ENCODE peak calls at places on chromosome 7, in seven cellular contexts. M, Y, R, G, Z, X and W are unnamed samples.

GRCh38 chr7:150978136-150978789 is at the start of gene KCNH2:
- DNase-seq in R (peak; percentile 92), G (peak; percentile 87), Y (no peak), Z (no peak), X (peak; percentile 72), M (no peak), W (no peak)

GRCh38 chr7:44325811-44326241 is 432 bp upstream of the CAMK2B start:
- DNase-seq in Y (no peak), R (peak; percentile 65), X (no peak), Z (no peak), M (no peak), G (no peak), W (no peak)

GRCh38 chr7:128427289-128427891 is 17.6 kb upstream of the IMPDH1 start:
- DNase-seq in R (peak; percentile 65), M (peak; percentile 42), G (peak; percentile 50), Y (no peak), Z (peak; percentile 69), X (no peak), W (no peak)

GRCh38 chr7:116991233-116991632 is 37.9 kb downstream of the ST7 start:
- DNase-seq in R (no peak), Z (no peak), Y (no peak), M (no peak), G (no peak), X (no peak), W (no peak)

GRCh38 chr7:36749282-36749960 is 25.1 kb upstream of the AOAH start:
- DNase-seq in Y (no peak), X (no peak), G (no peak), R (no peak), M (no peak), Z (peak; percentile 42), W (peak; percentile 41)

GRCh38 chr7:80604436-80604835 is 34.0 kb upstream of the CD36 start:
- DNase-seq in Y (no peak), M (no peak), Z (no peak), R (no peak), G (no peak), X (no peak), W (no peak)

GRCh38 chr7:79529214-79529895 is 75.9 kb upstream of the MAGI2 start:
- DNase-seq in Z (no peak), Y (no peak), M (no peak), X (no peak), R (no peak), G (no peak), W (no peak)

GRCh38 chr7:46764100-46764941 is 817.6 kb downstream of the TNS3 start:
- DNase-seq in X (no peak), Y (no peak), R (no peak), M (no peak), Z (peak; percentile 98), G (no peak), W (peak; percentile 98)

GRCh38 chr7:12066561-12066960 is 144.5 kb upstream of the TMEM106B start:
- DNase-seq in G (no peak), Y (no peak), R (no peak), M (no peak), Z (peak; percentile 6), X (no peak), W (no peak)

GRCh38 chr7:158317238-158318205 is 270.1 kb downstream of the PTPRN2 start:
- DNase-seq in Z (no peak), M (no peak), X (no peak), Y (no peak), R (no peak), G (peak; percentile 55), W (no peak)

GRCh38 chr7:37208528-37208927 is 240.1 kb downstream of the ELMO1 start:
- DNase-seq in Z (peak; percentile 93), G (peak; percentile 83), M (peak; percentile 15), X (peak; percentile 44), R (peak; percentile 71), Y (peak; percentile 56), W (peak; percentile 80)

GRCh38 chr7:96728139-96728538 is 18.5 kb upstream of the SEM1 start:
- DNase-seq in Y (no peak), G (no peak), R (no peak), Z (no peak), X (no peak), M (no peak), W (no peak)

GRCh38 chr7:81029523-81029922 is 110.7 kb upstream of the SEMA3C start:
- DNase-seq in Y (no peak), M (no peak), R (no peak), G (no peak), Z (no peak), X (no peak), W (no peak)

GRCh38 chr7:127034171-127034806 is 218.5 kb downstream of the GRM8 start:
- DNase-seq in Z (no peak), Y (no peak), X (no peak), M (no peak), R (no peak), G (no peak), W (no peak)

GRCh38 chr7:94664023-94664422 is 8.1 kb upstream of the SGCE start:
- DNase-seq in X (no peak), R (no peak), Z (no peak), M (no peak), Y (no peak), G (peak; percentile 24), W (no peak)

GRCh38 chr7:85115006-85115405 is 71.8 kb downstream of the SEMA3D start:
- DNase-seq in R (no peak), G (no peak), Y (no peak), Z (no peak), X (no peak), M (no peak), W (no peak)

GRCh38 chr7:71137479-71137878 is 5.5 kb downstream of the GALNT17 start:
- DNase-seq in M (no peak), Y (no peak), X (no peak), G (no peak), R (no peak), Z (no peak), W (no peak)

GRCh38 chr7:71133232-71133622 is 1.3 kb downstream of the GALNT17 start:
- DNase-seq in G (no peak), X (no peak), R (no peak), Y (no peak), M (no peak), Z (no peak), W (no peak)

GRCh38 chr7:71132521-71133231 is 732 bp downstream of the GALNT17 start:
- DNase-seq in R (peak; percentile 45), G (no peak), M (no peak), X (peak; percentile 18), Y (no peak), Z (peak; percentile 7), W (no peak)

GRCh38 chr7:71131753-71132520 is at the start of gene GALNT17:
- DNase-seq in X (peak; percentile 20), Z (no peak), Y (no peak), R (peak; percentile 39), M (no peak), G (peak; percentile 49), W (no peak)

GRCh38 chr7:71135663-71136062 is 3.7 kb downstream of the GALNT17 start:
- DNase-seq in Y (peak; percentile 42), M (no peak), R (no peak), G (no peak), Z (no peak), X (no peak), W (no peak)
- H3K4me3 ChIP-seq in Y (no peak overlapping the region), M (no peak overlapping the region), R (no peak overlapping the region), G (no peak overlapping the region), Z (no peak overlapping the region), X (peak overlapping the region; percentile 9), W (no peak overlapping the region)

GRCh38 chr7:121479466-121479865 is 83.4 kb upstream of the FAM3C start:
- DNase-seq in Y (no peak), X (no peak), Z (no peak), G (no peak), R (no peak), M (no peak), W (no peak)
- H3K4me3 ChIP-seq in Y (no peak overlapping the region), X (no peak overlapping the region), Z (no peak overlapping the region), G (no peak overlapping the region), R (no peak overlapping the region), M (no peak overlapping the region), W (no peak overlapping the region)

GRCh38 chr7:105215821-105216220 is 172.9 kb downstream of the SRPK2 start:
- DNase-seq in M (no peak), Y (no peak), Z (no peak), R (no peak), G (no peak), X (no peak), W (no peak)

GRCh38 chr7:105218215-105218614 is 170.5 kb downstream of the SRPK2 start:
- DNase-seq in G (no peak), X (no peak), Z (no peak), Y (no peak), R (no peak), M (no peak), W (no peak)

GRCh38 chr7:105219771-105220160 is 169.0 kb downstream of the SRPK2 start:
- DNase-seq in Z (peak; percentile 79), G (no peak), M (no peak), X (no peak), R (no peak), Y (no peak), W (no peak)

GRCh38 chr7:105216786-105217185 is 171.9 kb downstream of the SRPK2 start:
- DNase-seq in X (no peak), R (no peak), M (no peak), Z (no peak), Y (no peak), G (no peak), W (no peak)

DNA sequence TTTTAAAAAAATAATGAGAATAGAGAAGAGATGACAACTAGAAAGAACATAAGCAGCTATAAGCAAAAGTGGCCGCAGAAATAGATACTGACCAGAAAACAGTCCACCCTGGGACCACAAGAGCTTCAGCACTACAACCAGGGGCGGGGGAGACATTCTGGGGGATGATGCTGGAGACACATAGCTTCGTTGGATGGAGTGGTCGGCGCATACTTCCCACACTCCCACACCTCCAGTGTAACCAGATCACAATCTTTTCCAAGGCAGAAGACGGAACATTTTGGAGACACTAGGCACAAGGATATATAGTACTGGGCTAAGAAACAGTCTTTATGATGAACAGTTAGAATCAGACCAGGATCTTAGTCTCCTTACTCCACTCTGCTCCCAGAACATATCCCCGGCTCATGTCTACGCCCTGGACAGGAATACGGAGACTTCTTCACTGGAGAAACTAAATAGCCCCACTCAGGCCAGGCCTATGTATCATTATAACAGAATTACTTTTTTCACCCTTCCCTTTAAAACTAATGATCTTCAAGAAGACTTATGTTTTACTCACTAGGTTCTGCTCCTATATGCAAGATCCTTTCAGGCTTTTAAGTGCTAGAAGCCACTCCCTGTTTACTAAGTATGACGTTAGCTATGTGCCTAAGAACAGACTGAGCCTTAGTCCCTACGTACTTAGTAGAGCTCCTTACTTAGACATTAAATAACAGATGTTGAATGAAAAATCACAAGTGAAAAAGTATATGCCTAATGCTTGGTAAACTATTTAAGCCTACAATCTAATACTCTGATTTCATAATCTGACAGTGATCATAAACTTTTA is 169.6 kb downstream of the SRPK2 start:
- DNase-seq in G (no peak), Y (no peak), X (no peak), M (no peak), Z (peak; percentile 71), R (no peak), W (no peak)
- H3K4me3 ChIP-seq in G (no peak overlapping the region), Y (no peak overlapping the region), X (no peak overlapping the region), M (no peak overlapping the region), Z (no peak overlapping the region), R (no peak overlapping the region), W (no peak overlapping the region)

DNA sequence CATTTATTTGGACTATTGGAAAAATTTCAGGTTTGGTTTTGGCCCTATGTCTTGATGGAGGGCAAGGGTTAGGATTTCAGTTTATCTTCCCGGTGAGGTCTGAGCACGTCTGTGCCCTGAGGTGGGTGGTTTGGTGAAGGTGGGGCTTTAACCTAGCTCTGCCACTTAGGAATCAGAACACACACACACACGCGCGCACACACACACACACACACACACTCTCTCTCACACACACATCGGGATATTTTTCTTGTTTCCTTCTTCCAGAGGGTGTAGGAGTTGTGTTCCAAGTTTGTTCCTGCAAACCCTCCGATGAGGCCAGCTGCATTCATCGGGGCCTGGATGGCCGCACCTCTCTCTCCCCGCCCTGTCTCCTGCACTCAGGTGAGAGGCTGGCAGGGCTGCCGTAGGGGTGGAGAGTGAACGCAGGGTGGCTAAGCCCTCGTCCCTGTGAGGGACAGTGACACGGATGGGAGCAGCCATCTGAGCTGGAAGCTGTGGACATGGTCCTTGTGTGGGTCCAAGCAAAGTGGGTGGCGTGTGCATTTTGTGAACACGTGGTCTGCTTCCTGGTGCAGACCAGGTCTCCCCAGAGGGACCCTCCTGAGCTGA is 34.2 kb downstream of the CHST12 start:
- DNase-seq in Y (no peak), M (no peak), X (no peak), Z (no peak), G (no peak), R (no peak), W (no peak)
- H3K4me3 ChIP-seq in Y (no peak overlapping the region), M (no peak overlapping the region), X (no peak overlapping the region), Z (no peak overlapping the region), G (no peak overlapping the region), R (no peak overlapping the region), W (no peak overlapping the region)